ENCODE peak calls at places on chromosomes 13 and 19, in five cellular contexts. I is Peyer's patch, N is left lung, W is upper lobe of left lung, Q is HAP-1. Y is an unnamed sample. For H3K4me1, the result is how much of the 10 kb centered on the place peaks cover.

GRCh38 chr13:102286326-102286725 is 115.5 kb downstream of the FGF14 start:
- DNase-seq in W (no peak), I (no peak), Q (no peak), N (no peak), Y (no peak)

GRCh38 chr13:110841846-110842245 is 73.0 kb downstream of the ANKRD10 start:
- DNase-seq in I (no peak), N (no peak), Q (no peak), W (no peak), Y (no peak)

GRCh38 chr13:29411493-29411892 is 184.0 kb downstream of the SLC7A1 start:
- DNase-seq in I (no peak), W (no peak), N (no peak), Q (no peak), Y (no peak)

GRCh38 chr19:42529248-42529764 is 1.0 kb upstream of the CEACAM1 start:
- DNase-seq in Q (peak), W (peak), N (peak), I (peak), Y (peak)

GRCh38 chr19:18266863-18267686 is 7.2 kb downstream of the IQCN start:
- DNase-seq in Q (no peak), N (no peak), I (no peak), W (no peak), Y (no peak)

GRCh38 chr13:79989251-79989661 is 351.7 kb downstream of the SPRY2 start:
- DNase-seq in I (no peak), W (no peak), Q (no peak), N (no peak), Y (no peak)

GRCh38 chr19:32206065-32206464 is 139.3 kb upstream of the ZNF507 start:
- DNase-seq in W (no peak), I (no peak), N (no peak), Q (no peak), Y (no peak)

GRCh38 chr13:51455532-51455931 is 2.7 kb upstream of the INTS6 start:
- DNase-seq in N (no peak), W (no peak), Q (no peak), I (no peak), Y (no peak)

GRCh38 chr19:10288662-10289166 is 1.0 kb upstream of the ICAM5 start:
- DNase-seq in I (peak), N (no peak), Q (peak), W (peak), Y (no peak)

GRCh38 chr13:111302045-111302722 is 18.3 kb upstream of the TEX29 start:
- DNase-seq in Q (no peak), N (no peak), W (no peak), I (no peak), Y (no peak)

GRCh38 chr13:110327036-110327790 is 20.1 kb downstream of the COL4A2 start:
- DNase-seq in I (no peak), N (no peak), Q (no peak), W (no peak), Y (no peak)

GRCh38 chr19:11699931-11700794 is 38.6 kb downstream of the ZNF823 start:
- DNase-seq in W (no peak), N (no peak), I (no peak), Q (peak), Y (peak)

GRCh38 chr13:112248406-112248760 is 127.8 kb upstream of the SPACA7 start:
- DNase-seq in Q (no peak), I (no peak), N (no peak), W (no peak), Y (no peak)

GRCh38 chr13:34647379-34647778 is 294.7 kb upstream of the NBEA start:
- DNase-seq in I (no peak), N (no peak), Q (no peak), W (no peak), Y (no peak)

GRCh38 chr19:6038634-6039405 is 60.9 kb upstream of the RANBP3 start:
- DNase-seq in Q (no peak), W (no peak), I (no peak), N (no peak), Y (no peak)

GRCh38 chr19:6530385-6531162 is at the start of gene TNFSF9:
- DNase-seq in W (peak), N (peak), I (peak), Q (peak), Y (peak)

GRCh38 chr19:43780706-43781525 is at the start of gene KCNN4:
- DNase-seq in N (peak), I (peak), Q (no peak), W (no peak), Y (peak)

GRCh38 chr13:31908696-31909386 is 122.7 kb upstream of the FRY start:
- DNase-seq in W (no peak), I (no peak), Q (no peak), N (no peak), Y (no peak)

GRCh38 chr13:106752584-106753202 is 184.8 kb upstream of the ARGLU1 start:
- DNase-seq in I (no peak), Q (no peak), W (no peak), N (no peak), Y (no peak)

GRCh38 chr19:58229255-58229639 is 533 bp downstream of the ZNF544 start:
- DNase-seq in I (no peak), N (no peak), Q (no peak), W (no peak), Y (no peak)

GRCh38 chr13:112775791-112776279 is 86.0 kb downstream of the ATP11A start:
- DNase-seq in N (peak), I (peak), W (peak), Q (no peak), Y (no peak)

DNA sequence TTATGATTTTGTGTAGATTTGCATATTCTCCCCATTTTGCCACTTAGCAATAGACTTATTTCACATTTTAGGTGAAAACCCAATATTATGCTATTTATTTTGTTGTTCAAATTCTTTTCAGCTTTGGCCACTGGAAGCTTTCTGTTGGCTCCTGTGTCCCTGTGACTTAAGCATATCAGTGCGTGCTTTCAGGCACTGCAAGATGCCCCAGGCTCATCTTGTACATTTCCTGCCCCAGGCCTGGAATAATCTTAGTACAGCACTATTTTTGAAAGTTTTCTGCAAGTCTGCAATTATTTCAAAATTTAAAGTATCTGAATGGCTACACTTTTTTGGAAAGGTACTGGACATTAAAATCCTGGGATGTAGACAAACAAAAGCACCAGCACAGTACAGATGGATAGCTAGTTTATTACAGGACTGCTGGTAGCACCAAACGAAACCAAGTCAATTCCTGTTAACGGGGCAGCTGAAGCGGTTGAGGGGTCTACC is 3.5 kb upstream of the CCNP start:
- DNase-seq in I (no peak), W (no peak), Q (no peak), N (no peak), Y (no peak)
- H3K4me1 ChIP-seq in I (under half), W (under half), Q (under half), N (under half), Y (under half)

DNA sequence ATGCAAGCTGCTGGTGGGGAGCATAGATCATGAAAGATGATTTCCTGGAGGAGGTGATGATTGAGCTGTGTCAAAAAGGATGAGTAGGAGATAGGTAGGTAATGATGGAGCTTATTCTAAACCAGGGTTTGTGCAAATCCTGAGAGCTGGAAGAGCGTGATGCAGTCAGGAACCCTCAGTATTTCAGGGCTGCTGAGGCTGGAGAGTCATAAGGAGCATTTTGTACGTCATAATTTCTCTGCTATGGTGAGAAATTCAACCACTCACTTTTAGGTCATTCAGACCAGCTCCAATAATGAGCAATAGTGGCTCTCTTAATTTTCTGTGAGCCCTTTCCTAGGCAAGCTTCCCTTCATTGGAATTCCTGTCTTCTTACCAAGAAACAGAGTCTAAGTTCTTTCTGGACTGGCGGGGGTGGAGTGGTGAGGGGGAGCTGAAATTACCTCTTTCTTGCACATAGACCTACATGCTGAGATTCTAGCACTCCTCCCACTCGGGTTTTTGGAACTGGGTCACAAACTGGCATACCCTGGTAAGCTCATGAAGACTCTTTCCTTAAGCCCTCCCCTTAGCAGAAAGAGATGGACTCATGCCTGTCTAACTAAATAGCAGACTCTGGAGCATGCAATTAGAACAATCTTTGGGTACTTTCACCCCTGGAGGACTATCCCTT is 62.2 kb upstream of the MYCBP2 start:
- DNase-seq in Q (no peak), I (no peak), W (no peak), N (no peak), Y (no peak)
- H3K4me1 ChIP-seq in Q (under half), I (under half), W (under half), N (under half), Y (under half)

GRCh38 chr13:75222031-75222430 is 259.9 kb downstream of the TBC1D4 start:
- DNase-seq in Q (no peak), N (no peak), I (no peak), W (no peak), Y (no peak)

GRCh38 chr13:75226755-75227435 is 255.1 kb downstream of the TBC1D4 start:
- DNase-seq in Q (no peak), I (no peak), W (peak), N (no peak), Y (no peak)

GRCh38 chr13:75226092-75226491 is 255.9 kb downstream of the TBC1D4 start:
- DNase-seq in Q (no peak), W (peak), N (peak), I (no peak), Y (no peak)

GRCh38 chr13:75223981-75224742 is 257.8 kb downstream of the TBC1D4 start:
- DNase-seq in I (no peak), N (no peak), Q (no peak), W (no peak), Y (no peak)

GRCh38 chr13:75225288-75225687 is 256.7 kb downstream of the TBC1D4 start:
- DNase-seq in W (no peak), Q (no peak), N (no peak), I (no peak), Y (no peak)
- H3K4me1 ChIP-seq in W (under half), Q (under half), N (under half), I (under half), Y (under half)

GRCh38 chr19:56138069-56138468 is 3.0 kb upstream of the ZNF444 start:
- DNase-seq in N (no peak), W (no peak), Q (no peak), I (no peak), Y (no peak)

GRCh38 chr19:56134655-56134922 is 6.5 kb upstream of the ZNF444 start:
- DNase-seq in I (no peak), Q (no peak), W (no peak), N (no peak), Y (no peak)

GRCh38 chr19:56139847-56140582 is 1.1 kb upstream of the ZNF444 start:
- DNase-seq in Q (no peak), W (peak), N (no peak), I (no peak), Y (no peak)

GRCh38 chr19:56136362-56136761 is 4.7 kb upstream of the ZNF444 start:
- DNase-seq in N (peak), W (peak), Q (no peak), I (no peak), Y (no peak)

DNA sequence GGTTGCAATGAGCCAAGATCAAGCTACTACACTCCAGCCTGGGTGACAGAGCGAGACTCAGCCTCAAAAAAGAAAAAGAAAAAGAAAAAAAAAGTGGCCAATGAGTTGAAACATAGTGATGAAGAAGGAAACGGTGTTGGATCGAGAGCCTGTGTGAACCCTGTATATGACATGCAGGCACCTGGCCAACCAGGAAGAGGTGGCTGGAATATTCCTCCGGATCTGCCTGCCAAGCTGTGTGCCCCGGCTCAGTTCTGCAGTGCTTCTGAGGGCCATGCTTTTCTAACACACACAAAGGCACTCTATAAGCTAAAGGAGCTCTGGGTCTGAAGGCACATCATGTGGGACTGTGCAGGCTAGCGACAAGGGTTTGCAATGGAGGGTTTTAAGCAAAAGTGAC is 3.7 kb upstream of the ZNF444 start:
- DNase-seq in Q (no peak), I (peak), N (peak), W (peak), Y (no peak)
- H3K4me1 ChIP-seq in Q (under half), I (under half), N (under half), W (under half), Y (under half)

GRCh38 chr19:3687393-3687773 is 12.9 kb downstream of the PIP5K1C start:
- DNase-seq in W (no peak), N (no peak), I (no peak), Q (no peak), Y (no peak)

GRCh38 chr19:3683405-3683865 is 16.8 kb downstream of the PIP5K1C start:
- DNase-seq in I (no peak), Q (no peak), N (no peak), W (no peak), Y (no peak)

GRCh38 chr19:3683866-3684816 is 16.1 kb downstream of the PIP5K1C start:
- DNase-seq in Q (no peak), N (no peak), W (no peak), I (no peak), Y (no peak)

GRCh38 chr19:3682741-3683404 is 17.4 kb downstream of the PIP5K1C start:
- DNase-seq in I (no peak), W (no peak), Q (no peak), N (no peak), Y (no peak)

DNA sequence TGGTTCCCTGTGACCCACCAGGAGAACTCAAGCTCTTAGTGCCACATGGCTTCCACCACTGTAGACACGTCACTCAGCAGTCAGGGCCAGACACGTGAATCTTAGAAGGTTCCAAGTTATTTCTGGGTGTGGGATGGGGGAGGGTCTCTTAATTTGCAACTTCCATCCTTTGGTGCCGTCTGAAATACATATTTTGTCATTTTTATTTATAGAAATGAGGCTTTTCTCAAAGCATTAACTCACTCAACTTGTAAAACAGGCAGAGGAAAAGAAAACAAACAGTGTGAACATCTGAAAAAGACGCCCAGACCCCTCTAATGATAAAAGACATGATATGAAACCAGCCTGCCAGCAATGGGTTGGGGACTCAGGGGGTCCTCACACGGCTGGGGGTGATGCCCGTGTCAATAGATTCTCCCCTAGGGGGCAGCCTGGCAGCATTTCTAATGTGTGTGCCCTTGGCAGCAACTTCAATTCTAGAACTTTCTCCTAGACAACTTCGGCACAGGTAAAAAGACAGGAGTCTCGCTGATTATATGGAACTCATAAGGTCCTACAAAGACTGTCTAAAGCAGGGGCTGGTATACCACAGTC is 15.4 kb downstream of the PIP5K1C start:
- DNase-seq in N (no peak), I (no peak), Q (no peak), W (no peak), Y (no peak)
- H3K4me1 ChIP-seq in N (under half), I (under half), Q (under half), W (under half), Y (under half)

GRCh38 chr19:2330632-2331284 is 2.3 kb downstream of the SPPL2B start:
- DNase-seq in N (no peak), Q (no peak), I (peak), W (no peak), Y (no peak)
- H3K4me1 ChIP-seq in N (under half), Q (under half), I (half or more), W (under half), Y (under half)

GRCh38 chr19:48396871-48397176 is 3.4 kb downstream of the GRIN2D start:
- DNase-seq in W (no peak), I (no peak), N (no peak), Q (no peak), Y (no peak)

GRCh38 chr19:48396010-48396870 is 2.8 kb downstream of the GRIN2D start:
- DNase-seq in Q (peak), W (no peak), N (no peak), I (no peak), Y (no peak)

GRCh38 chr19:48398329-48399235 is 5.1 kb downstream of the GRIN2D start:
- DNase-seq in Q (peak), N (peak), I (peak), W (peak), Y (peak)

GRCh38 chr19:48397263-48397635 is 3.8 kb downstream of the GRIN2D start:
- DNase-seq in Q (no peak), N (no peak), I (no peak), W (no peak), Y (no peak)

DNA sequence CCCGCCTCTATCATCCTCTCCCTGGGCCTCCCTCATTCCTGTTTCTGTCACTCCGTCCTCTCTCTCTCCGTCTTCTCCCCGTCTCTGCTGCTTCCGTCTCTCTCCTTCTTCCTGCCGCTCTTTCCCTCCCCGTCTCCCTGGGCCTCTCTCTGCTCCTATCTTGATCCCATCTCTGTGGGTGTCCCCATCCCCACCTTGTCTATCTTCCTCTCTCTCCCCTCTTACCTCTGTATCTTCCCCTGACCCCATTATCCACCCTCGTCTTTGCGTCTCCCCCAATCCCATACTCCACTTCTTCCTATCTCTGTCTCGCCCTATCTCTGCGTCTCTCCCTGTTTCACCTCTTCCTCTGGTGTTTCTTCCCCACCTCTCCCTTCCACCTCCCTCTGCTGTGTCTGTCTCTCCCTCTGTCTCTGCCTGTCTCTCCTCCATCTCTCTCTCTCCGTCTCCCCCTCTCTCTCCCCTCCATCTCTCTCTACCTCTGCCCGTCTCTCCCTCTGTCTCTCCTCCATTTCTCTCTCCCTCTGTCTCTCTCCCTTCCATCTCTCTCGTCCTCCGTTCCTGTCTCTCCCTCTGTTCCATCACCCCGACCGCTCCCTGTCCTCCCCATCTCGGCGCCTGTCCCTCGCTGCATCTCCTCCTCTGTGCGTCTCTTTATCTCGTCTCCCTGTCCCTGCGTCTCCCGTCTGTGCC is 4.3 kb downstream of the GRIN2D start:
- DNase-seq in Q (no peak), I (no peak), W (no peak), N (no peak), Y (no peak)
- H3K4me1 ChIP-seq in Q (under half), I (under half), W (under half), N (under half), Y (under half)